ENCODE peak calls at places on chromosomes 11 and 22, in nine cellular contexts. R, N, J, P, S, L, A, Y and G are unnamed samples.

GRCh38 chr11:94883878-94884277 is 89.5 kb downstream of the CWC15 start:
- DNase-seq in R (no peak), N (no peak), J (no peak), P (no peak), S (peak; percentile 45), L (peak; percentile 3), A (no peak), Y (no peak), G (no peak)

GRCh38 chr22:45428391-45429385 is 15.2 kb downstream of the RIBC2 start:
- DNase-seq in R (no peak), N (no peak), J (no peak), P (peak; percentile 33), S (no peak), L (no peak), A (no peak), Y (no peak), G (no peak)

GRCh38 chr22:31055322-31056159 is 25.6 kb upstream of the SMTN start:
- DNase-seq in R (peak; percentile 99), N (peak; percentile 51), J (peak; percentile 99), P (no peak), S (peak; percentile 77), L (no peak), A (peak; percentile 86), Y (peak; percentile 94), G (peak; percentile 78)

GRCh38 chr11:120186799-120187591 is 23.8 kb upstream of the OAF start:
- DNase-seq in R (no peak), N (no peak), J (no peak), P (peak; percentile 59), S (peak; percentile 38), L (peak; percentile 53), A (no peak), Y (peak; percentile 50), G (no peak)

GRCh38 chr22:42785706-42786499 is 65.2 kb upstream of the A4GALT start:
- DNase-seq in R (no peak), N (no peak), J (no peak), P (no peak), S (no peak), L (no peak), A (no peak), Y (no peak), G (no peak)

GRCh38 chr11:11163256-11163655 is 189.8 kb downstream of the CSNK2A3 start:
- DNase-seq in R (no peak), N (peak; percentile 13), J (peak; percentile 3), P (no peak), S (peak; percentile 74), L (no peak), A (no peak), Y (no peak), G (no peak)

GRCh38 chr11:107696140-107696539 is 15.7 kb downstream of the SLN start:
- DNase-seq in R (peak; percentile 88), N (no peak), J (peak; percentile 91), P (no peak), S (no peak), L (no peak), A (no peak), Y (no peak), G (no peak)

GRCh38 chr22:36923458-36923784 is 10.0 kb downstream of the CSF2RB start:
- DNase-seq in R (no peak), N (peak; percentile 39), J (no peak), P (peak; percentile 76), S (peak; percentile 38), L (no peak), A (no peak), Y (no peak), G (no peak)

GRCh38 chr22:29780781-29781676 is 13.9 kb downstream of the UQCR10 start:
- DNase-seq in R (peak; percentile 94), N (no peak), J (peak; percentile 82), P (no peak), S (peak; percentile 60), L (no peak), A (no peak), Y (no peak), G (no peak)

GRCh38 chr11:133720951-133721350 is 124.4 kb downstream of the SPATA19 start:
- DNase-seq in R (no peak), N (no peak), J (no peak), P (no peak), S (no peak), L (no peak), A (no peak), Y (no peak), G (no peak)

GRCh38 chr22:24816841-24817240 is 10.8 kb downstream of the SGSM1 start:
- DNase-seq in R (no peak), N (no peak), J (no peak), P (no peak), S (no peak), L (no peak), A (no peak), Y (no peak), G (no peak)

GRCh38 chr11:131914299-131914902 is 544.0 kb downstream of the NTM start:
- DNase-seq in R (peak; percentile 59), N (no peak), J (peak; percentile 49), P (no peak), S (no peak), L (no peak), A (no peak), Y (no peak), G (no peak)
- TF ChIP-seq CTCF in R (peak; percentile 45), N (no peak), J (peak; percentile 48), P (no peak), S (peak; percentile 65), L (no peak), A (no peak), Y (no peak), G (peak; percentile 60)

DNA sequence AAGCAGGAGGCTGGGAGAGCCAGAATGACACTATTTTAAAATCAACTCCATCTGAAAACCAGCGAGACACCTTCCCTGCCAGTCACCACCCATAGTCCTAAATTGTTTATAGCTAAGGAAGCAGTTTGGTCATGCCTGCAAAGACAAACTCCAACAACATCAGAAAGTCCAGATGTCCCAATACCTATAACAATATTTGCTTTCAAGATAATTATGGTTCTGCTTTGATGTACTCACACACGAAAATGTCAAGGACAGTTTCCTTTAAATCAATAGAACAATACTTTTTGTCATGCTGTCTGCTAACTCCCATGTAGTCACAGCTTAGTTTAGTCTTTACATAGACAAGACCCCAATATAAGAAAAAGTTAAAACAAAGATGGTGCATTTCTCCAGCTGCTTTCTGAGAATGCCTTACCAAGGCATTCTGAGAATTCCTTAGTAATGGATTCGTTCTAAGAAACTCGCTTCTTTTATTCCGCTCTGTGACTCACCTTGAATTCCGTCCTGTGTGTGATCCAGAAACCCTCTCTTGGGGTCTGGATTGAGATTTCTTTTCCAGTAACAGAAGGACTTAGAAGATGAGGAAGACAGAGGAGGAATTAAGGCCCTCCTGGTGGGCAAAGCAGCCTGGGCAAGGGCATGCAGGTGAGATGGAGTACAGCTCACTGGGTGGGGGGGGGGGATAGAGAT is 9.6 kb upstream of the SCGB2A2 start:
- DNase-seq in R (no peak), N (no peak), J (no peak), P (no peak), S (no peak), L (no peak), A (no peak), Y (no peak), G (no peak)
- TF ChIP-seq CTCF in R (no peak), N (no peak), J (no peak), P (no peak), S (no peak), L (no peak), A (no peak), Y (no peak), G (no peak)

GRCh38 chr22:49678842-49679170 is 148.9 kb downstream of the BRD1 start:
- DNase-seq in R (no peak), N (no peak), J (no peak), P (no peak), S (no peak), L (no peak), A (no peak), Y (no peak), G (no peak)
- TF ChIP-seq CTCF in R (no peak), N (no peak), J (no peak), P (no peak), S (no peak), L (no peak), A (no peak), Y (no peak), G (no peak)

GRCh38 chr11:123434262-123434661 is 4.2 kb downstream of the GRAMD1B start:
- DNase-seq in R (peak; percentile 46), N (peak; percentile 60), J (peak; percentile 43), P (no peak), S (peak; percentile 82), L (peak; percentile 39), A (no peak), Y (no peak), G (no peak)
- TF ChIP-seq CTCF in R (peak; percentile 34), N (peak; percentile 32), J (peak; percentile 26), P (no peak), S (peak; percentile 66), L (peak; percentile 39), A (no peak), Y (no peak), G (peak; percentile 50)

GRCh38 chr11:59144579-59145345 is 2.1 kb downstream of the FAM111A start:
- DNase-seq in R (peak; percentile 84), N (peak; percentile 94), J (peak; percentile 83), P (peak; percentile 92), S (peak; percentile 93), L (peak; percentile 85), A (peak; percentile 71), Y (peak; percentile 76), G (peak; percentile 71)

GRCh38 chr11:59144096-59144495 is 1.4 kb downstream of the FAM111A start:
- DNase-seq in R (no peak), N (peak; percentile 30), J (no peak), P (no peak), S (no peak), L (no peak), A (no peak), Y (no peak), G (no peak)

GRCh38 chr11:59141191-59141590 is 1.5 kb upstream of the FAM111A start:
- DNase-seq in R (no peak), N (no peak), J (no peak), P (no peak), S (no peak), L (no peak), A (no peak), Y (no peak), G (no peak)

GRCh38 chr11:59141673-59142460 is 789 bp upstream of the FAM111A start:
- DNase-seq in R (peak; percentile 72), N (no peak), J (peak; percentile 13), P (no peak), S (no peak), L (no peak), A (no peak), Y (no peak), G (no peak)

GRCh38 chr11:59142530-59143507 is at the start of gene FAM111A:
- DNase-seq in R (peak; percentile 86), N (peak; percentile 89), J (peak; percentile 85), P (peak; percentile 97), S (peak; percentile 96), L (peak; percentile 82), A (peak; percentile 82), Y (peak; percentile 92), G (peak; percentile 83)
- TF ChIP-seq CTCF in R (peak; percentile 28), N (peak; percentile 45), J (peak; percentile 33), P (peak; percentile 43), S (peak; percentile 63), L (peak; percentile 70), A (no peak), Y (no peak), G (peak; percentile 48)